ENCODE peak calls at places on chromosomes 11 and 22, in five cellular contexts. E is GM12878, L is A549, F is HepG2, C is GM23338. N is an unnamed sample.

GRCh38 chr11:8681837-8682218 is 637 bp downstream of the TRIM66 start:
- DNase-seq in E (peak), L (no peak), F (no peak), C (no peak), N (no peak)

GRCh38 chr11:65894034-65894591 is 3.6 kb downstream of the CCDC85B start:
- DNase-seq in E (no peak), L (no peak), F (no peak), C (no peak), N (no peak)

GRCh38 chr11:114307524-114308203 is 11.5 kb downstream of the NNMT start:
- DNase-seq in E (no peak), L (no peak), F (peak), C (no peak), N (peak)

GRCh38 chr22:19067696-19068348 is 54.4 kb downstream of the DGCR2 start:
- DNase-seq in E (no peak), L (no peak), F (no peak), C (no peak), N (no peak)

GRCh38 chr22:44046485-44047141 is 22.5 kb downstream of the PARVB start:
- DNase-seq in E (no peak), L (no peak), F (no peak), C (no peak), N (peak)

GRCh38 chr11:130601141-130601540 is 152.7 kb downstream of the ADAMTS15 start:
- DNase-seq in E (no peak), L (no peak), F (no peak), C (peak), N (no peak)

GRCh38 chr11:91700854-91701253 is 523.8 kb upstream of the FAT3 start:
- DNase-seq in E (no peak), L (no peak), F (no peak), C (no peak), N (no peak)

GRCh38 chr11:126318642-126319373 is 14.9 kb downstream of the DCPS start:
- DNase-seq in E (peak), L (no peak), F (no peak), C (no peak), N (no peak)

GRCh38 chr11:6321961-6322362 is 1.7 kb upstream of the CAVIN3 start:
- DNase-seq in E (no peak), L (no peak), F (no peak), C (peak), N (no peak)

GRCh38 chr11:3161309-3161708 is 3.8 kb downstream of the OSBPL5 start:
- DNase-seq in E (no peak), L (no peak), F (no peak), C (no peak), N (no peak)

GRCh38 chr11:64251986-64252837 is 882 bp downstream of the PLCB3 start:
- DNase-seq in E (no peak), L (no peak), F (no peak), C (peak), N (peak)

GRCh38 chr11:72951815-72952340 is 137.7 kb downstream of the ATG16L2 start:
- DNase-seq in E (peak), L (no peak), F (no peak), C (no peak), N (no peak)

GRCh38 chr11:66008468-66009101 is 3.2 kb upstream of the CST6 start:
- DNase-seq in E (no peak), L (no peak), F (no peak), C (no peak), N (no peak)

GRCh38 chr11:20015529-20016427 is 144.5 kb downstream of the DBX1 start:
- DNase-seq in E (no peak), L (peak), F (no peak), C (no peak), N (no peak)

GRCh38 chr11:113534625-113535024 is 59.4 kb upstream of the DRD2 start:
- DNase-seq in E (no peak), L (no peak), F (no peak), C (no peak), N (no peak)

GRCh38 chr11:114157476-114158050 is 98.1 kb downstream of the ZBTB16 start:
- DNase-seq in E (no peak), L (no peak), F (no peak), C (no peak), N (no peak)

GRCh38 chr22:19109198-19110063 is 12.8 kb downstream of the DGCR2 start:
- DNase-seq in E (peak), L (peak), F (peak), C (no peak), N (peak)

GRCh38 chr11:126917531-126918204 is 82.9 kb downstream of the KIRREL3 start:
- DNase-seq in E (peak), L (peak), F (no peak), C (no peak), N (peak)

GRCh38 chr22:30923168-30923900 is 45.2 kb downstream of the MORC2 start:
- DNase-seq in E (no peak), L (no peak), F (no peak), C (no peak), N (no peak)

GRCh38 chr11:2943711-2944118 is 14.5 kb upstream of the PHLDA2 start:
- DNase-seq in E (no peak), L (no peak), F (no peak), C (no peak), N (no peak)

GRCh38 chr11:122202951-122203456 is 87.0 kb upstream of the BLID start:
- DNase-seq in E (no peak), L (peak), F (peak), C (peak), N (peak)

GRCh38 chr11:67418476-67419281 is 3.2 kb downstream of the CARNS1 start:
- DNase-seq in E (no peak), L (no peak), F (no peak), C (no peak), N (no peak)

GRCh38 chr22:17087176-17088131 is 2.7 kb downstream of the IL17RA start:
- DNase-seq in E (peak), L (no peak), F (no peak), C (no peak), N (no peak)

GRCh38 chr11:117923275-117923674 is 5.9 kb downstream of the TMPRSS13 start:
- DNase-seq in E (no peak), L (no peak), F (no peak), C (no peak), N (no peak)

GRCh38 chr11:69301491-69302401 is 7.8 kb downstream of the MYEOV start:
- DNase-seq in E (no peak), L (peak), F (peak), C (no peak), N (peak)

GRCh38 chr22:27430799-27431480 is 370.6 kb downstream of the MN1 start:
- DNase-seq in E (no peak), L (no peak), F (no peak), C (no peak), N (no peak)

GRCh38 chr22:18096823-18097222 is 13.8 kb upstream of the TUBA8 start:
- DNase-seq in E (no peak), L (no peak), F (no peak), C (no peak), N (no peak)

GRCh38 chr11:19400296-19400695 is 159.6 kb upstream of the E2F8 start:
- DNase-seq in E (no peak), L (no peak), F (no peak), C (no peak), N (no peak)

GRCh38 chr11:29333993-29334780 is 682.6 kb downstream of the KCNA4 start:
- DNase-seq in E (peak), L (peak), F (peak), C (peak), N (no peak)

GRCh38 chr11:69122642-69123431 is 32.9 kb upstream of the SMIM38 start:
- DNase-seq in E (no peak), L (peak), F (peak), C (peak), N (peak)

GRCh38 chr22:44848791-44849410 is 96.5 kb downstream of the ARHGAP8 start:
- DNase-seq in E (no peak), L (no peak), F (no peak), C (no peak), N (no peak)

GRCh38 chr11:119389611-119390254 is 8.2 kb upstream of the USP2 start:
- DNase-seq in E (no peak), L (no peak), F (no peak), C (peak), N (peak)

GRCh38 chr22:33737662-33738061 is 182.6 kb downstream of the LARGE1 start:
- DNase-seq in E (no peak), L (no peak), F (no peak), C (no peak), N (no peak)

GRCh38 chr11:9138612-9139579 is 47.5 kb upstream of the SCUBE2 start:
- DNase-seq in E (no peak), L (peak), F (peak), C (no peak), N (no peak)

GRCh38 chr11:65779669-65779918 is 1.2 kb downstream of the AP5B1 start:
- DNase-seq in E (no peak), L (no peak), F (no peak), C (no peak), N (no peak)

GRCh38 chr11:25758145-25758661 is 573.7 kb upstream of the ANO3 start:
- DNase-seq in E (no peak), L (no peak), F (no peak), C (no peak), N (no peak)

GRCh38 chr22:40031766-40032470 is 37.2 kb downstream of the FAM83F start:
- DNase-seq in E (no peak), L (no peak), F (no peak), C (no peak), N (no peak)
- TF ChIP-seq JUNB in E (no peak), L (no peak), F (no peak), C (no peak), N (no peak)

GRCh38 chr11:97451441-97451840 is 1061.6 kb downstream of the JRKL start:
- DNase-seq in E (no peak), L (no peak), F (no peak), C (no peak), N (no peak)

GRCh38 chr11:97460091-97460490 is 1070.3 kb downstream of the JRKL start:
- DNase-seq in E (no peak), L (no peak), F (no peak), C (no peak), N (no peak)

GRCh38 chr11:97454988-97455387 is 1065.2 kb downstream of the JRKL start:
- DNase-seq in E (no peak), L (no peak), F (peak), C (peak), N (no peak)
- TF ChIP-seq JUNB in E (no peak), L (no peak), F (no peak), C (no peak), N (no peak)

GRCh38 chr22:46641829-46642266 is 21.7 kb downstream of the GRAMD4 start:
- DNase-seq in E (no peak), L (no peak), F (no peak), C (no peak), N (no peak)
- TF ChIP-seq JUNB in E (no peak), L (no peak), F (no peak), C (no peak), N (no peak)

DNA sequence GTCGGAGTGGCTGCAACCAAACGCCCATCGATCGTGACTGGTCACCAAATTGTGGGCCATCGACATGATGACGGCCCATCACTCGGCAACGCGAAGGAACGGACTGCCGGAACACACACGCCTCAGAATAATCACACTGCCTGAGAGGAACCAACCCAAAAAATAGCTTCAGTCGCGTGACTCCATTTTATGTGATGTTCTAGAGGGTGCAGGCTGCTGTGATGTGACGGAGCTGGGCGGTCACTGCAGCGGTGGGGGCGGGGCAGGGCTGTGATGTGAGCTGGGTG is 174.6 kb downstream of the CTTN start:
- DNase-seq in E (no peak), L (no peak), F (no peak), C (no peak), N (no peak)
- TF ChIP-seq JUNB in E (no peak), L (no peak), F (no peak), C (no peak), N (no peak)

GRCh38 chr22:49367016-49367697 is 460.5 kb downstream of the BRD1 start:
- DNase-seq in E (no peak), L (no peak), F (no peak), C (no peak), N (no peak)

GRCh38 chr22:49370841-49371301 is 456.8 kb downstream of the BRD1 start:
- DNase-seq in E (no peak), L (no peak), F (no peak), C (no peak), N (no peak)

GRCh38 chr22:49368221-49368975 is 459.3 kb downstream of the BRD1 start:
- DNase-seq in E (no peak), L (no peak), F (no peak), C (no peak), N (no peak)

GRCh38 chr22:49369726-49370717 is 457.7 kb downstream of the BRD1 start:
- DNase-seq in E (no peak), L (no peak), F (no peak), C (no peak), N (no peak)

DNA sequence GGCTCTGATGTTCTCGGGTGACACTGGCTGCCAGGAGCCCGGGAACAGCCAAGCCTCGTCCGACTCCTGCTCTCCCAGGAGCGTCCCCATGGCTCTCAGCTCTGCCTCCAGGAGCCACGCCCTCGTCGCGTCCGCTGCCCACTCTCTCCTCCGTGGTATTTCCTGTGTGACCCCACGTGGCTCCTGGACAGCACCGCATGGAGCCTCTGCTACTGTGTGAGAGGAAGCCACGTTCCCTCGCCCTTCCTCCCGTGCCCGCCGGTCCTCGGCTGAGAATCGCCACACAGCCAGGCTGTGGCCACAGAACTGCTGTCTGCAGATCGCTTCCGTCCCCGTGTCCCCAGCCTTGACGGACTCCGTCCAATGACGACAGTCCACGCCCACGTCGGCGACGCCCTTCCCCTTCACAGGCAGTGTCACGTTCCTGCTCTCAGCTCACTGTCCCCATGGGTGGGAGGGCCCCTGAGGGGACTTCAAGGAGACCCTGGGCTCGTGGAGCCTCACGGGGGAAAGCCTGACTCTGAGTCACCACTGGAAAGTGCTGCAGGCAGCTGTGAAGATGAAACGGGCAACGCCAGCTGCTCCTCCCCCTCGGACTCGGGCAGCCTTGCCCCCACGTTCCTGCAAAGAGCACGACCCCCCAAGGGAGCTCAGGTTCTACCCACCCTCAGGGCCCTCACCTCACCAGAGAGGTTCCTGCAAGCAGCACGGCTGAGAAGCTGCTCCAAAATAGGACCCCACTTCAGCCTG is 458.5 kb downstream of the BRD1 start:
- DNase-seq in E (no peak), L (peak), F (no peak), C (no peak), N (peak)
- TF ChIP-seq JUNB in E (no peak), L (no peak), F (no peak), C (no peak), N (no peak)

GRCh38 chr11:12623869-12624268 is 50.4 kb upstream of the TEAD1 start:
- DNase-seq in E (no peak), L (no peak), F (no peak), C (no peak), N (no peak)

GRCh38 chr11:12626616-12627015 is 47.6 kb upstream of the TEAD1 start:
- DNase-seq in E (no peak), L (no peak), F (no peak), C (no peak), N (no peak)

GRCh38 chr11:12624595-12624994 is 49.6 kb upstream of the TEAD1 start:
- DNase-seq in E (no peak), L (no peak), F (no peak), C (no peak), N (no peak)

GRCh38 chr11:12628322-12628721 is 45.9 kb upstream of the TEAD1 start:
- DNase-seq in E (no peak), L (no peak), F (no peak), C (no peak), N (no peak)

DNA sequence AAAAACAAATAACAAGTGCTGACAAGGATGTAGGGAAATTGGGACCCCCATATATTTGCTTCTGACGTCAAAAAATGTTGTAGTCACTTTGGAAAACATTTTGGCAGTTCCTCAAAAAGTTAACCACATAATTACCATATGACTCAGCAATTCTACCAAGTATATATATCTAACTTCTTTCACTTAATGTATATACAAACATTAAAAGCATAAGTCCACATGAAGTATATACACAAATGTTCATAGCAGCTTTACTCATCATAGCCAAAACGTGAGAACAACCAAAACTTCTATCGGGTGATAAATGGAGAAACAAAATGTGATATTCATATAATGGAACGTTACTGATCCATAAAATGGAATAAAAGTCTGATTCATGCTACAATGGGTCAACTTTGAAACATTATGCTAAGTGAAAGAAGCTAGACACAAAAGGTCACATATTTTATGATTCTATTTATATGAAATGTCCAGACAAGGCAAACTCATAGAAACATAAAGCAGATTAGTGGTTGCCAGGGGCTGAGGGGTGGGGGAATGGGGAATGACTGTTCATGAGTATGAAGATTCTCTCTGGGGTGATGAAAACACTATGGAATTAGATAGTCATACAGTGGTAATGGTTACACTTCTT is 48.7 kb upstream of the TEAD1 start:
- DNase-seq in E (no peak), L (peak), F (no peak), C (no peak), N (peak)
- TF ChIP-seq JUNB in E (no peak), L (no peak), F (no peak), C (no peak), N (no peak)

DNA sequence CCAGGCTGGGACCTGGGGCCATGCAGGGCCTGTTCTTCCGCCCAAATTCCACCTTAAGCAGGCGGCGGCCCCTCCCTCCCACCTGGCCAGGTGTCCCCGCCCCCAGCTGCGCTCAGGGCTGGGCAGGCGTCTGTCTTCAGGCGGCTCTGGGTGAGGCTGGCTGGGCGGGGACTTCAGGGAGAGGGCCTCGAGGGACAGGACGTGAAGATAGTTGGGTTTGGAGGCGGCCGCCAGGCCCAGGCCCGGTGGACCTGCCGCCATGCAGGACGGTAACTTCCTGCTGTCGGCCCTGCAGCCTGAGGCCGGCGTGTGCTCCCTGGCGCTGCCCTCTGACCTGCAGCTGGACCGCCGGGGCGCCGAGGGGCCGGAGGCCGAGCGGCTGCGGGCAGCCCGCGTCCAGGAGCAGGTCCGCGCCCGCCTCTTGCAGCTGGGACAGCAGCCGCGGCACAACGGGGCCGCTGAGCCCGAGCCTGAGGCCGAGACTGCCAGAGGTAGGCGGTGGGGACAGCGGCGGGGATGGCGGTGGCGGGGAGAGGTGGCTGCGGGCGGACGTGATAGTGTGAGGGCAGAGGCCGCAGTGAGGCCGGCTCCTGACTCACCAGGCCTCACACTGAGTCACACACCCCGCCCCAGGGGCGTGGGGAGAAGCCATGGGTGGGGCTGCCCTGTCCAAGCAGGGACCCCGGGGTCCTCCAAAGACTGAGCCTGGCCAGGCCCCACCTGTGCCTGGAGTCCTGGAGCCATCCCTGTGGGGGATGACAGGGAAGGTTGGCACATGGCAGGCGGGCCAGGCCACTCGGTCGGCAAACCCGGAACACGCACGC is at the start of gene PKP3:
- DNase-seq in E (no peak), L (peak), F (peak), C (peak), N (peak)
- TF ChIP-seq JUNB in E (no peak), L (peak), F (no peak), C (no peak), N (peak)

N was measured in K562.